ENCODE peak calls at places on chromosomes 3 and 15, in five cellular contexts. W is activated T-helper 2 cell treated with anti-CD3 and anti-CD28 coated beads, Interferon-gamma antibody, Interleukin-2, Interleukin-4, amounts not matched to agents 10 μg/mL and 5 μg/mL and 100 μg/mL, durations not matched to agents 14 hours and 24 hours and 36 hours; I is HuH-7; R is cardiac fibroblast; X is stimulated activated CD8-positive, alpha-beta memory T cell treated with anti-CD3 and anti-CD28 coated beads, Interleukin-15, amount 100 ng/mL, for 24 hours. S is an unnamed sample.

GRCh38 chr15:70466895-70467529 is 296.3 kb downstream of the UACA start:
- DNase-seq in I (peak; percentile 80), W (no peak), R (peak; percentile 75), X (no peak), S (peak; percentile 62)

GRCh38 chr15:75452968-75453702 is 1.6 kb upstream of the SIN3A start:
- DNase-seq in R (peak; percentile 22), X (peak; percentile 47), I (no peak), W (peak; percentile 31), S (no peak)

GRCh38 chr15:101710806-101711205 is 13.5 kb downstream of the TARS3 start:
- DNase-seq in R (peak; percentile 57), X (no peak), W (no peak), I (no peak), S (peak; percentile 64)

GRCh38 chr15:84762840-84763572 is 14.6 kb downstream of the ZNF592 start:
- DNase-seq in X (no peak), I (no peak), R (no peak), W (no peak), S (no peak)

GRCh38 chr3:50194903-50195500 is 3.6 kb downstream of the GNAT1 start:
- DNase-seq in W (no peak), R (peak; percentile 11), I (no peak), X (no peak), S (no peak)

GRCh38 chr3:197490659-197491058 is 65.1 kb downstream of the BDH1 start:
- DNase-seq in W (no peak), R (no peak), I (no peak), X (no peak), S (no peak)

GRCh38 chr3:161852744-161853143 is 356.1 kb downstream of the OTOL1 start:
- DNase-seq in X (no peak), I (no peak), R (no peak), W (no peak), S (no peak)

GRCh38 chr3:126365351-126366274 is 8.4 kb upstream of the KLF15 start:
- DNase-seq in I (no peak), R (no peak), W (no peak), X (no peak), S (no peak)

GRCh38 chr3:150169279-150169970 is 198.7 kb upstream of the PFN2 start:
- DNase-seq in W (no peak), R (no peak), I (no peak), X (no peak), S (no peak)

GRCh38 chr15:46441294-46442062 is 806.6 kb downstream of the SQOR start:
- DNase-seq in I (no peak), W (no peak), R (peak; percentile 56), X (no peak), S (no peak)

S was measured in hepatic stellate cell.